ENCODE peak calls at places on chromosomes 16 and 17, in five cellular contexts. Q, Y, B, E and R are unnamed samples.

GRCh38 chr16:24504467-24505345 is 34.7 kb upstream of the RBBP6 start:
- DNase-seq in Y (peak), E (peak), B (peak), Q (no peak), R (peak)

GRCh38 chr16:50360033-50360778 is 8.6 kb downstream of the BRD7 start:
- DNase-seq in E (no peak), Q (no peak), Y (no peak), B (no peak), R (no peak)

GRCh38 chr16:26816266-26816665 is 250.5 kb upstream of the C16orf82 start:
- DNase-seq in B (no peak), Y (no peak), E (no peak), Q (no peak), R (no peak)

GRCh38 chr17:65564793-65565192 is 3.3 kb upstream of the AXIN2 start:
- DNase-seq in Q (no peak), B (no peak), Y (peak), E (no peak), R (peak)

GRCh38 chr16:88341551-88342290 is 41.0 kb upstream of the ZNF469 start:
- DNase-seq in Y (no peak), Q (no peak), B (no peak), E (no peak), R (no peak)

GRCh38 chr17:34993031-34993430 is 12.7 kb downstream of the LIG3 start:
- DNase-seq in E (no peak), Y (no peak), Q (no peak), B (no peak), R (no peak)

GRCh38 chr17:4673169-4673568 is 30.8 kb downstream of the PELP1 start:
- DNase-seq in B (no peak), E (no peak), Y (no peak), Q (no peak), R (no peak)

GRCh38 chr17:16583781-16584180 is 14.8 kb upstream of the ZNF287 start:
- DNase-seq in B (no peak), Y (no peak), E (no peak), Q (no peak), R (no peak)

GRCh38 chr16:70736454-70737376 is 50.9 kb upstream of the MTSS2 start:
- DNase-seq in E (no peak), B (no peak), Q (no peak), Y (no peak), R (no peak)

GRCh38 chr16:58417600-58417999 is 25.3 kb downstream of the GINS3 start:
- DNase-seq in E (no peak), Q (no peak), B (no peak), Y (no peak), R (no peak)

GRCh38 chr17:43931062-43931571 is 11.2 kb downstream of the PPY start:
- DNase-seq in E (no peak), Q (no peak), Y (peak), B (no peak), R (no peak)

GRCh38 chr16:11554054-11554453 is 32.7 kb downstream of the LITAF start:
- DNase-seq in Y (peak), E (no peak), B (no peak), Q (no peak), R (no peak)

GRCh38 chr17:43416998-43417891 is 18.5 kb downstream of the ARL4D start:
- DNase-seq in Q (peak), Y (no peak), B (no peak), E (no peak), R (peak)

GRCh38 chr16:9845661-9846361 is 336.4 kb downstream of the GRIN2A start:
- DNase-seq in Q (no peak), Y (no peak), E (no peak), B (no peak), R (no peak)

GRCh38 chr17:20922128-20922670 is 120.6 kb downstream of the USP22 start:
- DNase-seq in E (no peak), Y (no peak), B (peak), Q (no peak), R (peak)

GRCh38 chr16:50741225-50741807 is 570 bp upstream of the CYLD start:
- DNase-seq in E (no peak), Y (peak), B (no peak), Q (no peak), R (no peak)

GRCh38 chr17:11264183-11264871 is 23.3 kb downstream of the SHISA6 start:
- DNase-seq in E (no peak), Q (no peak), Y (no peak), B (no peak), R (no peak)

GRCh38 chr16:50121721-50122445 is 31.2 kb upstream of the TENT4B start:
- DNase-seq in E (no peak), Q (no peak), B (no peak), Y (no peak), R (no peak)

GRCh38 chr17:8994319-8994718 is 27.0 kb upstream of the NTN1 start:
- DNase-seq in E (peak), B (peak), Y (peak), Q (no peak), R (peak)

GRCh38 chr16:316741-317464 is 33.9 kb downstream of the PDIA2 start:
- DNase-seq in B (peak), Q (no peak), E (no peak), Y (no peak), R (no peak)

GRCh38 chr17:36686123-36686669 is 84.8 kb downstream of the MRM1 start:
- DNase-seq in B (peak), Q (no peak), Y (no peak), E (no peak), R (no peak)

GRCh38 chr17:27315322-27315721 is 21.4 kb downstream of the WSB1 start:
- DNase-seq in Q (peak), Y (no peak), E (no peak), B (no peak), R (peak)

GRCh38 chr17:70819183-70819582 is 649.9 kb downstream of the KCNJ2 start:
- DNase-seq in Y (no peak), E (no peak), Q (no peak), B (no peak), R (no peak)

GRCh38 chr16:78638371-78638770 is 538.9 kb downstream of the WWOX start:
- DNase-seq in Y (no peak), Q (no peak), B (no peak), E (no peak), R (no peak)

GRCh38 chr17:62676952-62677596 is 49.6 kb downstream of the MRC2 start:
- DNase-seq in E (no peak), Q (no peak), B (no peak), Y (no peak), R (no peak)

DNA sequence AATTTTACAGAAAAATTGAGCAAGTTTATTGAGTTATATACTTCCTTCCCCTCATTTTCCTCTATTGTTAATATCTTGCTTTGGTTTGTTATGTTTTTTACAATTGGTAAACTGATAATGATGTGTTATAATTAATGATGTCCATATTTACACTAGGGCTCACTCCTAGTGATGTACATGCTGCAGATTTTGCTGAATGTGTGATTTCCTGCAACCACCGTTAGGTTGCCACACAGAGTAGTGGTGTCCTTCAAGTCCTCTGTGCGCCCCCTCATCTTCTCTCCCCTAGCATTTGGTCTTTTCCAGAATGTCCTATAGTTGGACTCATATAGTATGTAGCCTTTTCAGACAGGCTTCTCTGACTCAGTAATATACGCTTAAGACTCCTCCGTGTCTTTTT is 167.5 kb downstream of the RPTOR start:
- DNase-seq in Y (no peak), B (no peak), E (no peak), Q (no peak), R (no peak)
- H3K4me3 ChIP-seq in Y (no peak), B (no peak), E (no peak), Q (no peak), R (no peak)

GRCh38 chr16:52068447-52069074 is 478.4 kb downstream of the TOX3 start:
- DNase-seq in B (no peak), Q (no peak), E (no peak), Y (peak), R (peak)

GRCh38 chr16:52066951-52067350 is 480.0 kb downstream of the TOX3 start:
- DNase-seq in Y (no peak), Q (no peak), B (no peak), E (no peak), R (no peak)

GRCh38 chr16:52070341-52071057 is 476.4 kb downstream of the TOX3 start:
- DNase-seq in Q (no peak), E (no peak), B (no peak), Y (no peak), R (no peak)

GRCh38 chr16:52071101-52071500 is 475.8 kb downstream of the TOX3 start:
- DNase-seq in E (no peak), B (no peak), Q (no peak), Y (no peak), R (no peak)

DNA sequence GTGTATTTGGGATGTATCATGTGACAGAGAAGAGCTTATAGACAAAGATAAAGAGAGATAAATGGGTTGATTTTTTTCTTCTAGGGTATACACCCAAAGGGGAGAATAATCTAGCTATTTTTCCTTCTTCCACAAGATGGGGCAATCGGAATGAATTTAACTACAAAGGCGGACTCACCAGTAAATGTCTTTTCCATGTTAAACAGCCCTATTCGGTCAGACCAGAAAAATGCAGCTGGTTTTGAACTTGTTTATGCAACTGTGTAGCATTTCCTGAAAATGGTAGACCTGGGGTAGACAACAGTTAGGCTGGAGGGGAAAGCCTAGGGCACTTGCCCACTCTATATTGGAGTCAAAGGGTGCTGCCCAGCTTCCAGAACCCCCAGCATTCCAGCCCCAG is 477.1 kb downstream of the TOX3 start:
- DNase-seq in B (no peak), Q (no peak), E (no peak), Y (no peak), R (peak)
- TF ChIP-seq CTCF in B (peak), Q (peak), E (no peak), Y (no peak), R (peak)

GRCh38 chr16:86585821-86586611 is 7.7 kb downstream of the FOXL1 start:
- DNase-seq in Y (no peak), B (no peak), Q (no peak), E (no peak), R (peak)
- H3K4me3 ChIP-seq in Y (no peak), B (no peak), Q (no peak), E (no peak), R (no peak)

GRCh38 chr17:81701288-81702071 is 1.7 kb upstream of the MRPL12 start:
- DNase-seq in B (no peak), Q (no peak), E (peak), Y (no peak), R (no peak)
- TF ChIP-seq CTCF in B (no peak), Q (no peak), E (peak), Y (no peak), R (no peak)